ENCODE peak calls at places on chromosome 18, in eight cellular contexts. V is substantia nigra; U is stimulated activated CD4-positive, alpha-beta T cell treated with anti-CD3 and anti-CD28 coated beads, Interleukin-15, amount 100 ng/mL, for 1 hour; T is H9; P is activated CD8-positive, alpha-beta T cell treated with anti-CD3 and anti-CD28 coated beads, Interleukin-2, amount 10 ng/mL, durations not matched to agents 7 days and 5 days; N is D341Med; D is Right ventricle myocardium superior; L is islet precursor cell. E is an unnamed sample.

GRCh38 chr18:79922971-79923411 is 28.5 kb downstream of the SLC66A2 start:
- DNase-seq in V (no peak), U (no peak), T (peak), P (no peak), N (no peak), D (no peak), L (peak), E (peak)

GRCh38 chr18:3578621-3579020 is 128.6 kb downstream of the TGIF1 start:
- DNase-seq in V (no peak), U (no peak), T (no peak), P (no peak), N (no peak), D (no peak), L (no peak), E (no peak)

GRCh38 chr18:22667616-22668422 is 250.1 kb upstream of the CTAGE1 start:
- DNase-seq in V (no peak), U (no peak), T (no peak), P (no peak), N (no peak), D (no peak), L (no peak), E (no peak)

GRCh38 chr18:64110692-64111480 is 38.0 kb downstream of the LINC00305 start:
- DNase-seq in V (no peak), U (no peak), T (no peak), P (no peak), N (peak), D (no peak), L (no peak), E (no peak)

GRCh38 chr18:72866901-72867701 is 686 bp downstream of the NETO1 start:
- DNase-seq in V (no peak), U (no peak), T (peak), P (no peak), N (peak), D (no peak), L (peak), E (no peak)

GRCh38 chr18:33115476-33115875 is 325.0 kb downstream of the CCDC178 start:
- DNase-seq in V (no peak), U (no peak), T (no peak), P (no peak), N (no peak), D (peak), L (no peak), E (no peak)

GRCh38 chr18:34866310-34866709 is 156.2 kb downstream of the DTNA start:
- DNase-seq in V (no peak), U (no peak), T (no peak), P (no peak), N (no peak), D (no peak), L (no peak), E (no peak)

GRCh38 chr18:74456409-74457042 is 582 bp downstream of the DIPK1C start:
- DNase-seq in V (no peak), U (no peak), T (no peak), P (no peak), N (no peak), D (no peak), L (no peak), E (peak)

GRCh38 chr18:72206814-72207213 is 337.3 kb downstream of the CBLN2 start:
- DNase-seq in V (no peak), U (no peak), T (no peak), P (no peak), N (no peak), D (no peak), L (no peak), E (no peak)

GRCh38 chr18:2070636-2071035 is 500.7 kb downstream of the METTL4 start:
- DNase-seq in V (no peak), U (no peak), T (no peak), P (no peak), N (no peak), D (no peak), L (no peak), E (no peak)

GRCh38 chr18:32300914-32301313 is 111.1 kb downstream of the MEP1B start:
- DNase-seq in V (no peak), U (no peak), T (no peak), P (no peak), N (no peak), D (no peak), L (no peak), E (no peak)

GRCh38 chr18:59060540-59060939 is 79.1 kb upstream of the SEC11C start:
- DNase-seq in V (no peak), U (no peak), T (no peak), P (no peak), N (no peak), D (no peak), L (no peak), E (peak)

GRCh38 chr18:26655010-26655613 is 106.8 kb upstream of the KCTD1 start:
- DNase-seq in V (no peak), U (no peak), T (no peak), P (no peak), N (no peak), D (no peak), L (no peak), E (no peak)

GRCh38 chr18:23133860-23134779 is 1.2 kb upstream of the CABLES1 start:
- DNase-seq in V (no peak), U (no peak), T (peak), P (peak), N (peak), D (no peak), L (peak), E (no peak)

GRCh38 chr18:59085797-59086196 is 53.9 kb upstream of the SEC11C start:
- DNase-seq in V (no peak), U (no peak), T (no peak), P (no peak), N (no peak), D (no peak), L (no peak), E (no peak)

GRCh38 chr18:10023853-10024638 is 110.2 kb downstream of the VAPA start:
- DNase-seq in V (no peak), U (no peak), T (no peak), P (no peak), N (no peak), D (no peak), L (no peak), E (no peak)

GRCh38 chr18:61335737-61336555 is 2.7 kb downstream of the CDH20 start:
- DNase-seq in V (no peak), U (no peak), T (no peak), P (no peak), N (no peak), D (no peak), L (no peak), E (no peak)

GRCh38 chr18:9787716-9788115 is 79.6 kb downstream of the RAB31 start:
- DNase-seq in V (no peak), U (no peak), T (no peak), P (no peak), N (no peak), D (no peak), L (no peak), E (no peak)

GRCh38 chr18:69655816-69656215 is 255.1 kb downstream of the DOK6 start:
- DNase-seq in V (no peak), U (no peak), T (no peak), P (no peak), N (no peak), D (no peak), L (no peak), E (no peak)

GRCh38 chr18:78296152-78296551 is 683.5 kb upstream of the SALL3 start:
- DNase-seq in V (no peak), U (no peak), T (no peak), P (no peak), N (no peak), D (no peak), L (no peak), E (no peak)

GRCh38 chr18:65568866-65569265 is 181.9 kb upstream of the CDH7 start:
- DNase-seq in V (no peak), U (no peak), T (no peak), P (no peak), N (no peak), D (no peak), L (no peak), E (no peak)

GRCh38 chr18:11324956-11325873 is 175.8 kb upstream of the PIEZO2 start:
- DNase-seq in V (no peak), U (no peak), T (no peak), P (no peak), N (no peak), D (no peak), L (no peak), E (no peak)

GRCh38 chr18:80119111-80119510 is 10.0 kb downstream of the ADNP2 start:
- DNase-seq in V (no peak), U (no peak), T (no peak), P (no peak), N (peak), D (no peak), L (no peak), E (no peak)

GRCh38 chr18:49521251-49521650 is 34.2 kb upstream of the C18orf32 start:
- DNase-seq in V (no peak), U (no peak), T (peak), P (no peak), N (peak), D (no peak), L (no peak), E (no peak)

GRCh38 chr18:70243131-70243530 is 37.6 kb upstream of the RTTN start:
- DNase-seq in V (no peak), U (no peak), T (no peak), P (no peak), N (no peak), D (no peak), L (no peak), E (no peak)

GRCh38 chr18:35106013-35106844 is 65.0 kb downstream of the MAPRE2 start:
- DNase-seq in V (no peak), U (no peak), T (no peak), P (no peak), N (no peak), D (no peak), L (no peak), E (no peak)

GRCh38 chr18:28095041-28095440 is 81.9 kb downstream of the CDH2 start:
- DNase-seq in V (no peak), U (no peak), T (no peak), P (no peak), N (no peak), D (no peak), L (no peak), E (no peak)

GRCh38 chr18:65620076-65620696 is 130.6 kb upstream of the CDH7 start:
- DNase-seq in V (no peak), U (no peak), T (no peak), P (no peak), N (no peak), D (no peak), L (no peak), E (no peak)

GRCh38 chr18:31551883-31552282 is 39.8 kb upstream of the TTR start:
- DNase-seq in V (no peak), U (no peak), T (no peak), P (no peak), N (no peak), D (no peak), L (no peak), E (no peak)

GRCh38 chr18:51852661-51853060 is 487.3 kb upstream of the DCC start:
- DNase-seq in V (no peak), U (no peak), T (no peak), P (no peak), N (no peak), D (no peak), L (no peak), E (no peak)

GRCh38 chr18:28511421-28511821 is 334.5 kb upstream of the CDH2 start:
- DNase-seq in V (no peak), U (no peak), T (no peak), P (no peak), N (no peak), D (no peak), L (peak), E (no peak)

GRCh38 chr18:50473896-50474295 is 86.0 kb upstream of the MAPK4 start:
- DNase-seq in V (no peak), U (no peak), T (no peak), P (no peak), N (no peak), D (no peak), L (no peak), E (no peak)

GRCh38 chr18:657998-658946 is 819 bp downstream of the TYMS start:
- DNase-seq in V (peak), U (peak), T (peak), P (peak), N (peak), D (peak), L (peak), E (peak)

GRCh38 chr18:77822552-77823138 is 573.0 kb downstream of the GALR1 start:
- DNase-seq in V (no peak), U (no peak), T (no peak), P (no peak), N (no peak), D (no peak), L (no peak), E (no peak)

GRCh38 chr18:64699116-64699515 is 550.2 kb upstream of the LINC00305 start:
- DNase-seq in V (no peak), U (no peak), T (no peak), P (no peak), N (no peak), D (no peak), L (no peak), E (no peak)

GRCh38 chr18:24989760-24990547 is 362.0 kb downstream of the ZNF521 start:
- DNase-seq in V (no peak), U (no peak), T (peak), P (no peak), N (no peak), D (no peak), L (no peak), E (no peak)

GRCh38 chr18:12307251-12307736 is 747 bp upstream of the TUBB6 start:
- DNase-seq in V (no peak), U (no peak), T (no peak), P (no peak), N (no peak), D (peak), L (peak), E (peak)

GRCh38 chr18:48412339-48412929 is 3.3 kb upstream of the ZBTB7C start:
- DNase-seq in V (no peak), U (no peak), T (peak), P (peak), N (peak), D (no peak), L (no peak), E (no peak)

GRCh38 chr18:32911660-32912284 is 138.9 kb upstream of the KLHL14 start:
- DNase-seq in V (no peak), U (no peak), T (no peak), P (no peak), N (no peak), D (no peak), L (no peak), E (no peak)

E was measured in left ventricle myocardium superior.